ENCODE peak calls at places on chromosomes 7 and 10, in four cellular contexts. X, Q, L and B are unnamed samples.

GRCh38 chr7:87212478-87212877 is 7.1 kb downstream of the TMEM243 start:
- DNase-seq in L (no peak), X (no peak), Q (no peak), B (no peak)

GRCh38 chr7:38312776-38313175 is 39.3 kb upstream of the TARP start:
- DNase-seq in X (no peak), Q (no peak), L (no peak), B (no peak)

GRCh38 chr7:5322621-5323410 is 40.1 kb downstream of the SLC29A4 start:
- DNase-seq in X (no peak), Q (no peak), L (no peak), B (no peak)

GRCh38 chr10:35379226-35380137 is 43.2 kb downstream of the CCNY start:
- DNase-seq in X (peak), L (no peak), Q (no peak), B (no peak)

GRCh38 chr10:132155723-132156381 is 30.9 kb upstream of the DPYSL4 start:
- DNase-seq in L (no peak), X (no peak), Q (no peak), B (no peak)

GRCh38 chr10:121928528-121928884 is 675 bp upstream of the ATE1 start:
- DNase-seq in Q (no peak), X (peak), L (no peak), B (no peak)

GRCh38 chr10:17512341-17513001 is 58.1 kb upstream of the ST8SIA6 start:
- DNase-seq in X (peak), Q (peak), L (no peak), B (no peak)

GRCh38 chr10:119933179-119933578 is 40.6 kb downstream of the SEC23IP start:
- DNase-seq in Q (no peak), L (no peak), X (peak), B (no peak)

GRCh38 chr7:151786241-151786640 is 90.7 kb downstream of the PRKAG2 start:
- DNase-seq in L (no peak), X (no peak), Q (no peak), B (no peak)

GRCh38 chr7:107614425-107614824 is 34.4 kb downstream of the BCAP29 start:
- DNase-seq in X (peak), Q (no peak), L (no peak), B (no peak)

GRCh38 chr7:105656922-105657521 is 75.7 kb upstream of the EFCAB10 start:
- DNase-seq in X (peak), Q (no peak), L (peak), B (peak)

GRCh38 chr10:111126073-111126472 is 49.2 kb downstream of the ADRA2A start:
- DNase-seq in L (no peak), Q (no peak), X (peak), B (no peak)

GRCh38 chr10:104104926-104105325 is 17.0 kb upstream of the SFR1 start:
- DNase-seq in X (peak), Q (no peak), L (no peak), B (no peak)

GRCh38 chr10:101840741-101841453 is 2.7 kb downstream of the KCNIP2 start:
- DNase-seq in X (peak), L (peak), Q (no peak), B (peak)

GRCh38 chr7:142637240-142637639 is 112.0 kb upstream of the PRSS1 start:
- DNase-seq in Q (no peak), L (no peak), X (no peak), B (no peak)

GRCh38 chr10:17683541-17683940 is 39.6 kb downstream of the STAM start:
- DNase-seq in L (no peak), X (no peak), Q (no peak), B (no peak)

GRCh38 chr10:25159591-25159990 is 15.2 kb upstream of the GPR158 start:
- DNase-seq in X (no peak), L (no peak), Q (no peak), B (no peak)

GRCh38 chr7:120926943-120927346 is 23.6 kb upstream of the ING3 start:
- DNase-seq in X (no peak), Q (no peak), L (no peak), B (no peak)

GRCh38 chr10:84026821-84027257 is 112.5 kb upstream of the GHITM start:
- DNase-seq in Q (peak), L (no peak), X (peak), B (no peak)

GRCh38 chr10:119595134-119595714 is 1.5 kb downstream of the TIAL1 start:
- DNase-seq in X (peak), L (no peak), Q (no peak), B (no peak)

GRCh38 chr10:127196227-127196954 is at the start of gene INSYN2A:
- DNase-seq in Q (no peak), L (no peak), X (peak), B (no peak)

GRCh38 chr10:4240641-4241197 is 455.7 kb upstream of the KLF6 start:
- DNase-seq in X (peak), Q (peak), L (no peak), B (no peak)

GRCh38 chr7:42035205-42035604 is 201.8 kb downstream of the GLI3 start:
- DNase-seq in L (no peak), X (peak), Q (no peak), B (no peak)

GRCh38 chr7:27198138-27198841 is 1.6 kb downstream of the HOXA13 start:
- DNase-seq in Q (no peak), X (no peak), L (no peak), B (no peak)

GRCh38 chr10:4195214-4195613 is 410.2 kb upstream of the KLF6 start:
- DNase-seq in L (no peak), Q (no peak), X (peak), B (no peak)

GRCh38 chr7:155660059-155660757 is 15.7 kb downstream of the RBM33 start:
- DNase-seq in Q (no peak), L (no peak), X (peak), B (no peak)

GRCh38 chr10:79089579-79090110 is 20.9 kb downstream of the ZMIZ1 start:
- DNase-seq in Q (no peak), L (no peak), X (no peak), B (no peak)

GRCh38 chr7:123455965-123456364 is 78.4 kb downstream of the IQUB start:
- DNase-seq in L (no peak), Q (no peak), X (no peak), B (no peak)

GRCh38 chr7:71511361-71511807 is 379.4 kb downstream of the GALNT17 start:
- DNase-seq in X (no peak), L (no peak), Q (no peak), B (no peak)

GRCh38 chr7:48298779-48299178 is 127.5 kb downstream of the ABCA13 start:
- DNase-seq in Q (peak), L (no peak), X (peak), B (peak)

GRCh38 chr7:139936760-139937310 is 107.8 kb downstream of the TBXAS1 start:
- DNase-seq in L (no peak), Q (no peak), X (peak), B (no peak)

GRCh38 chr10:18886102-18886501 is 162.5 kb upstream of the MALRD1 start:
- DNase-seq in Q (no peak), L (no peak), X (peak), B (no peak)

GRCh38 chr7:23222439-23223045 is 24.0 kb upstream of the GPNMB start:
- DNase-seq in X (no peak), L (no peak), Q (no peak), B (no peak)

GRCh38 chr10:119466655-119467054 is 75.9 kb downstream of the RGS10 start:
- DNase-seq in X (no peak), Q (no peak), L (no peak), B (no peak)

GRCh38 chr10:100115011-100115770 is 33.5 kb upstream of the CPN1 start:
- DNase-seq in X (no peak), L (no peak), Q (no peak), B (no peak)

GRCh38 chr7:129517931-129518330 is 15.6 kb downstream of the SMKR1 start:
- DNase-seq in Q (no peak), X (no peak), L (no peak), B (no peak)

GRCh38 chr7:25557930-25558329 is 329.6 kb upstream of the NPVF start:
- DNase-seq in X (no peak), Q (no peak), L (no peak), B (no peak)

GRCh38 chr10:28020080-28020860 is 21.4 kb upstream of the ODAD2 start:
- DNase-seq in L (no peak), X (no peak), Q (no peak), B (no peak)